ENCODE peak calls at places on chromosomes 6 and 20, in four cellular contexts. K, O, J and G are unnamed samples.

GRCh38 chr20:13259921-13260320 is 38.8 kb downstream of the ISM1 start:
- DNase-seq in K (no peak), O (no peak), J (no peak), G (no peak)

GRCh38 chr6:118580585-118581419 is 32.7 kb downstream of the PLN start:
- DNase-seq in K (peak), O (no peak), J (peak), G (peak)

GRCh38 chr20:18011482-18011881 is 42.7 kb downstream of the MGME1 start:
- DNase-seq in K (no peak), O (no peak), J (no peak), G (no peak)

GRCh38 chr6:116779569-116780164 is 14.1 kb upstream of the FAM162B start:
- DNase-seq in K (peak), O (peak), J (peak), G (no peak)

GRCh38 chr20:19699132-19699971 is 58.7 kb upstream of the RIN2 start:
- DNase-seq in K (peak), O (no peak), J (peak), G (no peak)

GRCh38 chr6:128463942-128464341 is 56.5 kb downstream of the PTPRK start:
- DNase-seq in K (no peak), O (no peak), J (peak), G (no peak)

GRCh38 chr6:85143686-85144085 is 306.2 kb upstream of the NT5E start:
- DNase-seq in K (no peak), O (no peak), J (no peak), G (no peak)

GRCh38 chr6:14464049-14464448 is 346.5 kb downstream of the CD83 start:
- DNase-seq in K (peak), O (no peak), J (no peak), G (peak)

GRCh38 chr20:20956586-20956985 is 149.6 kb downstream of the LINC00237 start:
- DNase-seq in K (no peak), O (no peak), J (no peak), G (no peak)

GRCh38 chr6:121157913-121158312 is 176.4 kb downstream of the TBC1D32 start:
- DNase-seq in K (no peak), O (no peak), J (peak), G (no peak)

DNA sequence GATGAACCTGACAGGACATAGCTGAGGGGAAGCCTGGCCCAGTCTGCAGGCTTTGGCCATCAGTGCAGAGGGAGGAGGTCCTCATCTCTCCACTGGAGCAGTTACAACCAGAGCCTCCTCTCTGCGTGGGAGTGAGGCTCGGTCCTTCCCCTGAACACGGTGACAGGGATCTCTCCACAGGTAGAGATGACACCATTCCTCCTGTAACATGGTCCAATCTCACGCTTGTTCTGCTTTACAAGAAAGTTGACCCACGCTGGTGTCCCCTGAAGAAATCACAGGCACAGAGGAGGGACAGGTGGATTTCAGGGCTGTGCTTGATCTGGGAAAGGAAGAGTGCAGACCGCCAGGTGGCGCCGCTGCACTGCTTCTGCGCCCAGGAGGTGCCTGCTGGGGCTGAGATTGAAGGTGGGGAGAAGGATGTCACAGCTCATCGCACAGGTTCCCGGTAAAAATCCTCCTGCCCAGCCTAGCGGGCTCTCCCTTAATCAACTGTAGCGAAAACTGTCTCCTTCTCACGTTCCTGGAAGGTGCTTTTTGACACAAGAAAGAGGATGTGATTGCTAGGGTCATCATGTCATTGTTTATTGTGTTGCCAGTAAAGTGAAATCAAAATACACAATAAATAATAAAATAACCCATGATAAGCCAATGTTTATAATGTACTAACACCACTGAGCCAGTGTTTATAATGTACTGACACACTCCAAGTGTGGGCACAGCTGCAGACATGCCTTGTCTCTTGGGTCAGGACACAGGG is 20.4 kb downstream of the HLA-G start:
- DNase-seq in K (peak), O (peak), J (peak), G (peak)
- H3K56ac ChIP-seq in K (no peak), O (no peak), J (no peak), G (no peak)

GRCh38 chr6:158774734-158775449 is 44.3 kb downstream of the EZR start:
- DNase-seq in K (no peak), O (no peak), J (no peak), G (no peak)
- H3K56ac ChIP-seq in K (no peak), O (no peak), J (no peak), G (no peak)

DNA sequence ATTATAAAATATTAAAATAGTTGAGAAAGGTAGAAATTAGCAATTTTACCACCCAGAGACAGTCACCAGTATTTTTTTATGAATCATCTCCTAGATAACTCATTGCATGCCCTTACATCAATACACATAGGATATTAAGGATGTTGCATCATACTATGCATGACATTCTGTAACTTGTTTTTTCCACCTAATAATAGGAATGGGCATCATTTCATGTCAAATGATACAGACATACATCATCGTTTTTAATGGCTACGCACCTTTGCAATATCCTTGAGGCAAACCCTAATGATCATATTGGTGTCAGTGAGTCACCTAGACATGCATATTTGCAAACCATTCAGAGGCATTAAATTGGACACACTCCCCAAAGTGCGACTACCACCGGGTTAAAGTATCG is 309.7 kb upstream of the AGPAT4 start:
- DNase-seq in K (no peak), O (no peak), J (no peak), G (no peak)
- H3K56ac ChIP-seq in K (no peak), O (no peak), J (no peak), G (no peak)

DNA sequence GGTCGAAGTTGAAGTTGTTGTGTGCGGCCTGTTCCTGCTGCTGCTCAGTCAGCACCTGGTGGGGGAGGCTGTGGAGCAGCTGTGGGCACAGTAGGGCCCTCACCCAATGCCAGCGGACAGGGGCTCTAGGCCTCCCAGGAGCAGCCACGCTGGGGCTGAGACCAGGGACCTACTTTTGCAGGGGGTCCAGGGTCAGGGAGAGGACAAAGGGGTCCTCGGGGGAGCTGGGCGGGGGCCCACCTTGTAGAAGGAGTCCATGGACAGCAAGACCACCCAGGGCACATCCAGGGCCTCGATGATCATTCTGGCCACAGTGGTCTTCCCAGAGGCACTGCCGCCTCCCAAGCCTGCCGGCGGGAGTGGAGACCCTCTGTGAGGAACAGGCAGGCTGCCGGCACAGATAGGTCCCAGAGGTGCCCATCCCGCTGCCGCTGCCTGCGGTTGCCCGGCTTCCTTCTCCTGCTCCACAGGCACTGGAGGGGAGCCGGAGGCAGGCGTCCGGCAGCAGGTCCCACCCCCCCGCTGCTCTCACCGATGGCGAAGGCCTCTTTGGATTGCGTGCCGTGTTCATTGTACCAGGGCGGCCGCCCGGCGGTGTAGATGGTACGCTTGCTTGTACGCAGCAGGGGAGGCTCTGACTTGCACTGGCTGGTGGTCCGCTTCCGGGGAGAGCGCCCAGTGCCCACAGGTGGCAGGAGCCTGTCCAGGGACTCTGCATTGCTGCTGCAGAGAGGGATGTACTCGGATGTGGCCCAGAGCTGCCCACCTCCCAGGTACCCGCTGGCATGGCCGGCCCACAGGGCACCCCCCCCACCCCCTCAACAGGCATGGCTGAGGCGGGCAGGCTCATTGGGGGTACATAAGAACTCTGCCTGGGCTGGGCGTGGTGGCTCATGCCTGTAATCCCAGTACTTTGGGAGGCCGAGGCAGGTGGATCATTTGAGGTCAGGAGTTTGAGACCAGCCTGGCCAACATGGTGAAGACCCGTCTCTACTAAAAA is 10.0 kb downstream of the UCKL1 start:
- DNase-seq in K (no peak), O (no peak), J (no peak), G (no peak)
- H3K56ac ChIP-seq in K (no peak), O (no peak), J (no peak), G (no peak)